ENCODE peak calls at places on chromosomes 11 and 22, in seven cellular contexts. O is neuronal stem cell, S is H1, X is trophoblast cell, I is H9, A is mesenchymal stem cell, L is IMR-90. M is an unnamed sample.

GRCh38 chr11:93249437-93250210 is 51.8 kb upstream of the SLC36A4 start:
- DNase-seq in O (no peak), S (no peak), X (no peak), I (no peak), A (no peak), L (no peak), M (peak; percentile 28)

GRCh38 chr11:45924036-45924915 is 1.8 kb downstream of the LARGE2 start:
- DNase-seq in O (no peak), S (no peak), X (no peak), I (peak; percentile 20), A (no peak), L (no peak), M (no peak)

GRCh38 chr22:49915610-49916009 is 2.6 kb downstream of the ALG12 start:
- DNase-seq in O (no peak), S (no peak), X (no peak), I (no peak), A (no peak), L (no peak), M (peak; percentile 47)

GRCh38 chr11:34204396-34205279 is 99.2 kb downstream of the NAT10 start:
- DNase-seq in O (no peak), S (no peak), X (no peak), I (no peak), A (no peak), L (peak; percentile 63), M (no peak)

GRCh38 chr11:76699461-76700091 is 29.0 kb upstream of the LRRC32 start:
- DNase-seq in O (no peak), S (no peak), X (no peak), I (no peak), A (peak; percentile 46), L (peak; percentile 48), M (no peak)

GRCh38 chr11:15157181-15157580 is 42.5 kb downstream of the INSC start:
- DNase-seq in O (no peak), S (no peak), X (peak; percentile 20), I (no peak), A (peak; percentile 93), L (peak; percentile 93), M (no peak)

GRCh38 chr22:20076627-20077172 is 3.3 kb upstream of the DGCR8 start:
- DNase-seq in O (no peak), S (no peak), X (no peak), I (no peak), A (no peak), L (no peak), M (no peak)

GRCh38 chr11:103978588-103979580 is 57.6 kb upstream of the DDI1 start:
- DNase-seq in O (no peak), S (no peak), X (no peak), I (no peak), A (no peak), L (peak; percentile 67), M (no peak)

GRCh38 chr22:50548913-50549790 is 3.5 kb downstream of the KLHDC7B start:
- DNase-seq in O (no peak), S (no peak), X (no peak), I (no peak), A (no peak), L (no peak), M (no peak)

GRCh38 chr22:46352691-46353386 is 17.3 kb downstream of the TRMU start:
- DNase-seq in O (no peak), S (no peak), X (no peak), I (peak; percentile 26), A (peak; percentile 18), L (peak; percentile 26), M (peak; percentile 37)

GRCh38 chr22:36151006-36151595 is 9.5 kb downstream of the APOL3 start:
- DNase-seq in O (no peak), S (no peak), X (no peak), I (no peak), A (no peak), L (no peak), M (no peak)

GRCh38 chr11:26490546-26490945 is 81.5 kb downstream of the MUC15 start:
- DNase-seq in O (no peak), S (no peak), X (no peak), I (no peak), A (no peak), L (no peak), M (no peak)

GRCh38 chr11:14254533-14255530 is 104.2 kb downstream of the RRAS2 start:
- DNase-seq in O (no peak), S (no peak), X (peak; percentile 93), I (no peak), A (no peak), L (no peak), M (no peak)

GRCh38 chr22:19663286-19663815 is 51.0 kb upstream of the SEPTIN5 start:
- DNase-seq in O (no peak), S (no peak), X (no peak), I (no peak), A (peak; percentile 26), L (peak; percentile 76), M (no peak)

GRCh38 chr22:28052818-28053217 is 133.8 kb upstream of the PITPNB start:
- DNase-seq in O (peak; percentile 24), S (no peak), X (no peak), I (no peak), A (no peak), L (no peak), M (no peak)

GRCh38 chr11:70155386-70155785 is 47.7 kb upstream of the FADD start:
- DNase-seq in O (no peak), S (no peak), X (no peak), I (no peak), A (no peak), L (no peak), M (no peak)

GRCh38 chr11:47248664-47249377 is at the start of gene ACP2:
- DNase-seq in O (peak; percentile 87), S (no peak), X (peak; percentile 88), I (peak; percentile 86), A (peak; percentile 88), L (peak; percentile 87), M (peak; percentile 95)

GRCh38 chr11:60924110-60924905 is at the start of gene TMEM132A:
- DNase-seq in O (peak; percentile 63), S (no peak), X (peak; percentile 58), I (peak; percentile 87), A (peak; percentile 80), L (peak; percentile 68), M (peak; percentile 92)

GRCh38 chr22:40469181-40469580 is 98.8 kb downstream of the SGSM3 start:
- DNase-seq in O (no peak), S (no peak), X (no peak), I (no peak), A (no peak), L (no peak), M (peak; percentile 42)

GRCh38 chr11:101407324-101407723 is 176.5 kb downstream of the TRPC6 start:
- DNase-seq in O (no peak), S (no peak), X (no peak), I (no peak), A (no peak), L (peak; percentile 36), M (no peak)

DNA sequence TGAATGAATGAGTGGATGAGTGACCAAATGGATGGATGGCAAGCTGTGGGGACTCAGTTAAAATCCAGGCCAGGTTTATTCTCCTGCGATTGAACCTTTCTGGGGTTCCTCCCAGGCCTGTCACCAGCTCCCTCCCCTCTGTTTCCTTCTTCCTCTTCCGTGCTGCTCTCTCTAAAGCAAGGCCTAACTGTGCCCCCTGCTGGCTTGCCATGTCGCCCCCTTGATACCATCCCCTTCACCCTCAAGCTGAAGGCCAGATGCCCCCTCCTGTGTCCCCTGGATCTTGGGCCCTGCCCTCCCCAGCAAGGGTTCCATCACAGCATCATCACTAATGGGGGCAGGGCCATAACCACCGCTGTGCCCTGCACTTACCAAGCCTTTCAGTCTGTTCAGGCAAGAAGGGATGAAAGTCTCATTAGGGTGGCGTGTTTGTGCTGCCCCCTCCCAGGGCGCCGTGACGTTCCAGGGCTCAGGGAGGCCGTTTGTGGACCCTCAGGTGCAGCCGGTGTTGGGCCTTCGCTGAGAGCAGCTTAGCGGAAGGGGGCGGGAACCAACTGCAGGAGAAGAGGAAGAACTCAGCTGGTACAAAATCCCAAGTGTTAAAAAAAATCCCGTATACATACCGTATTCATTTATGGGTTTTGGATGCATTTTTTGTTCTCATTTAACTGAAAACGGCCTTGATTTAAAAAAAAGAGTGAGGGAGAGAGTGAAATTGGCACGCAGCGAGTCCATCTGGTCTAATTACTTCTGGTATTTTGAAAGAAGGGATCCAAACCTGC is 69.9 kb downstream of the MPPED1 start:
- DNase-seq in O (no peak), S (no peak), X (no peak), I (no peak), A (no peak), L (no peak), M (peak; percentile 43)
- H2BK5ac ChIP-seq in O (no peak overlapping the region), S (no peak overlapping the region), X (no peak overlapping the region), I (no peak overlapping the region), A (no peak overlapping the region), L (no peak overlapping the region), M (no peak overlapping the region)

DNA sequence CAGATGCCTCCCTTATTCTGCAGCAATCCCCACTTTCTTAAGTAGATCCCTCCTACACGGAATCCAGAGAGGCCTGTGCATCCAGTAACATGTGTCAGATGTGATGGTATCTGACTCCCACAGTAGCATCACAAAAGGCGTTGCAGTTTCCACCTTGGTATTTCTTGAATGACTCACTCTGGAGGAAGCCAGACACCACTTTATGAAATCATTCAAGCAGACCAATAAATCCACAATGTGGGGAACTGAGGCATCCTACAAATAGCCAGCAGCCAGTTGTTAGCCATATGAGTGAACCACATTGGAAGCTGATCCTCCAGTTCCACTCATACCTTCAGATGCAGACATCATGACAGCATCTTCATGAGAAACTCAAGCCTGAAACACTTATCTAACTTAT is 798.1 kb downstream of the OPCML start:
- DNase-seq in O (no peak), S (no peak), X (no peak), I (no peak), A (peak; percentile 48), L (peak; percentile 90), M (peak; percentile 18)
- H2BK5ac ChIP-seq in O (no peak overlapping the region), S (no peak overlapping the region), X (no peak overlapping the region), I (no peak overlapping the region), A (no peak overlapping the region), L (no peak overlapping the region), M (no peak overlapping the region)

GRCh38 chr11:19918302-19919049 is 205.8 kb downstream of the NAV2 start:
- DNase-seq in O (no peak), S (no peak), X (no peak), I (no peak), A (no peak), L (no peak), M (no peak)
- H2BK5ac ChIP-seq in O (no peak overlapping the region), S (no peak overlapping the region), X (no peak overlapping the region), I (no peak overlapping the region), A (no peak overlapping the region), L (peak overlapping the region; percentile 44), M (no peak overlapping the region)

GRCh38 chr11:83187463-83187862 is 6.0 kb upstream of the ANKRD42 start:
- DNase-seq in O (no peak), S (no peak), X (no peak), I (no peak), A (no peak), L (no peak), M (peak; percentile 14)

GRCh38 chr11:83191491-83191890 is 2.0 kb upstream of the ANKRD42 start:
- DNase-seq in O (no peak), S (no peak), X (peak; percentile 2), I (no peak), A (no peak), L (no peak), M (no peak)

GRCh38 chr11:83181815-83182214 is 11.7 kb upstream of the ANKRD42 start:
- DNase-seq in O (no peak), S (no peak), X (no peak), I (no peak), A (no peak), L (no peak), M (no peak)

DNA sequence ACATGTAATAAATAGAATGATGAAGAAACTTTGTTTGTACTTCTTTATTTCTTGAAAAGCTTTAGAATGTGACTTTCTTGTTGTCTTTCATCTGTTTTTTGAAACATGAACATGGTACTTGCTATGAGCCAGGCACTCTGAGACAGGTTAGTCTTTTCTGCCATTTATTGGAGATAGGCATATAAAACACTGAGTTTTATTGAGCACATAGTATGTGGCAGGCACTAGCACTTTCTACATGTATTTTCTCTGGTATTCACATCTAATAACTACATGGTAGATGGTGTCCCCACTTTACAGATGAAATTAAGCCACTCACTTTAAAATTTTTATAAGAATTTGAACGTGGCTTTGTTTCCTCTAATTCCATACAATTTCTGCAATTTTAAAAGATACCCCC is 7.7 kb upstream of the ANKRD42 start:
- DNase-seq in O (no peak), S (no peak), X (no peak), I (no peak), A (no peak), L (no peak), M (no peak)
- H2BK5ac ChIP-seq in O (no peak overlapping the region), S (no peak overlapping the region), X (no peak overlapping the region), I (no peak overlapping the region), A (no peak overlapping the region), L (no peak overlapping the region), M (no peak overlapping the region)

M was measured in mesendoderm.